ENCODE peak calls at places on chromosome 12, in ten cellular contexts. W is pancreas; B is GM23338; Z is CD8-positive, alpha-beta memory T cell; V is BE2C; C is aorta; R is neuronal stem cell; X is CD8-positive, alpha-beta T cell; A is adrenal gland; J is IMR-90. S is an unnamed sample. For H3K4me1, the result is how much of the 10 kb centered on the place peaks cover.

GRCh38 chr12:31017535-31017934 is 56.1 kb upstream of the DDX11 start:
- DNase-seq in W (no peak), B (no peak), Z (no peak), V (no peak), C (no peak), R (no peak), X (no peak), A (no peak), J (no peak), S (no peak)

GRCh38 chr12:88029093-88029665 is at the start of gene C12orf50:
- DNase-seq in W (no peak), B (no peak), Z (no peak), V (no peak), C (no peak), R (no peak), X (no peak), A (no peak), J (no peak), S (no peak)

GRCh38 chr12:29517265-29517664 is 19.8 kb upstream of the OVCH1 start:
- DNase-seq in W (peak), B (no peak), Z (no peak), V (no peak), C (no peak), R (no peak), X (no peak), A (no peak), J (no peak), S (no peak)

GRCh38 chr12:96194901-96195844 is 998 bp downstream of the ELK3 start:
- DNase-seq in W (peak), B (peak), Z (peak), V (peak), C (peak), R (no peak), X (peak), A (peak), J (peak), S (peak)

GRCh38 chr12:93223440-93224426 is 154.0 kb upstream of the NUDT4 start:
- DNase-seq in W (no peak), B (no peak), Z (no peak), V (no peak), C (no peak), R (no peak), X (no peak), A (no peak), J (no peak), S (no peak)

GRCh38 chr12:2640281-2640680 is 154.5 kb upstream of the FKBP4 start:
- DNase-seq in W (no peak), B (no peak), Z (no peak), V (no peak), C (peak), R (no peak), X (no peak), A (no peak), J (no peak), S (no peak)

GRCh38 chr12:59239993-59240392 is 319.7 kb upstream of the LRIG3 start:
- DNase-seq in W (no peak), B (no peak), Z (no peak), V (no peak), C (no peak), R (no peak), X (no peak), A (no peak), J (no peak), S (no peak)

GRCh38 chr12:57461326-57461903 is 1.8 kb downstream of the GLI1 start:
- DNase-seq in W (no peak), B (peak), Z (no peak), V (peak), C (peak), R (peak), X (peak), A (peak), J (peak), S (peak)

GRCh38 chr12:113221997-113222729 is 899 bp downstream of the TPCN1 start:
- DNase-seq in W (peak), B (no peak), Z (no peak), V (no peak), C (no peak), R (no peak), X (no peak), A (no peak), J (no peak), S (no peak)

GRCh38 chr12:48952691-48953090 is 4.6 kb downstream of the ARF3 start:
- DNase-seq in W (no peak), B (no peak), Z (no peak), V (no peak), C (no peak), R (no peak), X (no peak), A (no peak), J (no peak), S (no peak)

GRCh38 chr12:93563807-93564538 is 8.5 kb upstream of the SOCS2 start:
- DNase-seq in W (peak), B (peak), Z (no peak), V (no peak), C (no peak), R (no peak), X (no peak), A (no peak), J (peak), S (no peak)

GRCh38 chr12:28110329-28110728 is 79.9 kb upstream of the CCDC91 start:
- DNase-seq in W (no peak), B (peak), Z (no peak), V (no peak), C (no peak), R (no peak), X (no peak), A (no peak), J (no peak), S (no peak)

DNA sequence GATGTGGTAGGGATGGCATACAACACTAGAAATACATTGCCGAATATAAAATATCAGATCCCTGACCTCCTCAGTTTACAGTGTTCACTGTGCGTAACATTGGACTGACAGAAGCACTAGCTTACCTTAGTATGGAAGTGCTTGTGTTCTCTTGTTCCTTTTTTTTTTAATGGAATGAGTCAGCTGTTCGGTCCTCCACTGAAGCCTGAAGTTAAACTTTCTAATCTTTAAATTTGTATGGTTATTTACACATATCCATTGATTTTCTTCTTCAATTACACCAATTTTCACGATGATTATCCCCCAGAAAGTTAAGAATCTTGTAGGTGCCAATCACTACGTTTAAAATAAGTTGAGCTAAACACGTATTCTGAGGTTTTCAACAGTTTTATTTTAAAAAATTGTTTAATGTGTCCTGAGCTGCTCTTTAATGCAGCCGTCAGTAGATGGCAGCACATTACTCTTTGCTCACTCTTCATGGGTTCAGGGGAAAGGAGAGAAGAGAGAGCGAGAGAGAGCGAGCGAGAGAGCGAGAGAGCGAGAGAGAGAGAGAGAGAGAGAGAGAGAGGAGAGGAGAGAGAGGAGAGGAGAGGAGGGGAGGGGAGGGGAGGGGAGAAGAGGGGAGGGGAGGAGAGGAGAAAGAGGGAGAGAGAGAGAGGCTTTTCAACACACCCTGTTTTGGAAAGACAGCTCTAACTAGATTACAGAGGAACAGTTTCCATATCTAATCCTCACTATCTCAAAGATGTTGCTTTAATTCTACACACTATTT is 134.7 kb upstream of the SCAF11 start:
- DNase-seq in W (peak), B (peak), Z (peak), V (peak), C (no peak), R (peak), X (peak), A (peak), J (peak), S (peak)
- H3K4me3 ChIP-seq in W (no peak), B (no peak), Z (no peak), V (no peak), C (no peak), R (no peak), X (no peak), A (no peak), J (no peak), S (no peak)

GRCh38 chr12:99596762-99597161 is 50.8 kb upstream of the GARIN6 start:
- DNase-seq in W (no peak), B (no peak), Z (no peak), V (no peak), C (no peak), R (no peak), X (no peak), A (no peak), J (no peak), S (no peak)

GRCh38 chr12:99600388-99600787 is 47.2 kb upstream of the GARIN6 start:
- DNase-seq in W (no peak), B (no peak), Z (no peak), V (no peak), C (no peak), R (no peak), X (no peak), A (no peak), J (no peak), S (no peak)

GRCh38 chr12:99598785-99599184 is 48.8 kb upstream of the GARIN6 start:
- DNase-seq in W (no peak), B (no peak), Z (no peak), V (no peak), C (no peak), R (no peak), X (no peak), A (no peak), J (no peak), S (no peak)
- H3K4me1 ChIP-seq in W (under half), B (under half), Z (under half), V (under half), C (under half), R (under half), X (under half), A (under half), J (under half), S (under half)

DNA sequence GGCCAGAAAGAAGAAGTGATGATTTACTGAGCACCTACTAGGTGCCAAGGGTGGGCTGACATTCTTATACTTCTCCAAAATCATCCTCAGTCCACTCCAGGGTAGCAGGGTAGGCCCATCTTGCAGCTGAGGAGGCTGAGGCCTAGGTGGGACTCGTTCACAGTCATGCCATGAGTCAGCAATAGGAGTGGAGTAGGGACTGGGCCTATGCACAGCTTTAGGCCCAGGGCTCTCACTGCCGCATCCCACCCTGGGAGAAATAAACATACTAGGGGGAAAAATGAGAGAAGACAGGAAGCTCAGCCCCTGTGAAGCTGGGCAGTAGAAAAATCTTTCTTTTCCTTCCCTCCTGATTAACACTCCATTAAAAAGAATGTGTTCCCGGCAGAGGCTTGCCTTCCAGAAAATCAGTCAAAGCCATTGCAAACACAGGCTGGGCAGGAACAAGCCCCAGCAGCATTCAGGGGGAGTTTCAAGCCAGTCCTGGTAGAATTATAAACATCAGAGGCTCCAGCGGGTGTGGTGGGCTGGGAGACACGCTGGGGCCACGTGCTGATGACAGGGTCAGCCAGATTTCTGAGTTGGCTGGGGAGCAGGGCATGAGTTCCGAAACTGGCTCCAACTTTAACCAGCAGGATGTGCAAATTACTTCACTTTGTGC is 1.8 kb downstream of the HSPB8 start:
- DNase-seq in W (no peak), B (no peak), Z (no peak), V (no peak), C (peak), R (no peak), X (no peak), A (no peak), J (peak), S (peak)
- H3K4me3 ChIP-seq in W (peak), B (peak), Z (no peak), V (no peak), C (peak), R (no peak), X (no peak), A (no peak), J (peak), S (peak)

GRCh38 chr12:75953312-75953906 is 78.2 kb downstream of the PHLDA1 start:
- DNase-seq in W (no peak), B (no peak), Z (no peak), V (no peak), C (no peak), R (no peak), X (no peak), A (no peak), J (peak), S (peak)
- H3K4me1 ChIP-seq in W (under half), B (under half), Z (under half), V (under half), C (under half), R (under half), X (under half), A (under half), J (under half), S (under half)

S was measured in testis.